ENCODE peak calls at places on chromosomes 3 and 15, in six cellular contexts. One of them, this sample, is unnamed.

GRCh38 chr15:48781481-48782081 is 29.3 kb downstream of the CEP152 start:
- DNase-seq in nephron progenitor cell: no peak
- DNase-seq in AG04450: no peak
- DNase-seq in astrocyte of the spinal cord: no peak
- DNase-seq in neural progenitor cell: no peak
- DNase-seq in H9: no peak
- DNase-seq in this sample: no peak

GRCh38 chr3:158493931-158494330 is 77.1 kb upstream of the MLF1 start:
- DNase-seq in nephron progenitor cell: no peak
- DNase-seq in AG04450: no peak
- DNase-seq in astrocyte of the spinal cord: no peak
- DNase-seq in neural progenitor cell: no peak
- DNase-seq in H9: no peak
- DNase-seq in this sample: no peak

GRCh38 chr15:92806763-92807162 is 93.4 kb upstream of the CHD2 start:
- DNase-seq in nephron progenitor cell: no peak
- DNase-seq in AG04450: no peak
- DNase-seq in astrocyte of the spinal cord: no peak
- DNase-seq in neural progenitor cell: no peak
- DNase-seq in H9: no peak
- DNase-seq in this sample: no peak

GRCh38 chr15:78302579-78302978 is 3.2 kb upstream of the SKIC8 start:
- DNase-seq in nephron progenitor cell: no peak
- DNase-seq in AG04450: peak; percentile 39
- DNase-seq in astrocyte of the spinal cord: peak; percentile 86
- DNase-seq in neural progenitor cell: no peak
- DNase-seq in H9: no peak
- DNase-seq in this sample: no peak

GRCh38 chr3:166114448-166114847 is 277.2 kb upstream of the BCHE start:
- DNase-seq in nephron progenitor cell: no peak
- DNase-seq in AG04450: no peak
- DNase-seq in astrocyte of the spinal cord: no peak
- DNase-seq in neural progenitor cell: no peak
- DNase-seq in H9: no peak
- DNase-seq in this sample: no peak

GRCh38 chr3:128322030-128323022 is 144.4 kb downstream of the DNAJB8 start:
- DNase-seq in nephron progenitor cell: no peak
- DNase-seq in AG04450: peak; percentile 13
- DNase-seq in astrocyte of the spinal cord: peak; percentile 36
- DNase-seq in neural progenitor cell: peak; percentile 69
- DNase-seq in H9: peak; percentile 83
- DNase-seq in this sample: peak; percentile 83

GRCh38 chr3:9955611-9956352 is 3.6 kb upstream of the PRRT3 start:
- DNase-seq in nephron progenitor cell: no peak
- DNase-seq in AG04450: no peak
- DNase-seq in astrocyte of the spinal cord: no peak
- DNase-seq in neural progenitor cell: no peak
- DNase-seq in H9: peak; percentile 5
- DNase-seq in this sample: no peak

GRCh38 chr15:36579792-36580431 is 486 bp downstream of the CDIN1 start:
- DNase-seq in nephron progenitor cell: no peak
- DNase-seq in AG04450: no peak
- DNase-seq in astrocyte of the spinal cord: no peak
- DNase-seq in neural progenitor cell: no peak
- DNase-seq in H9: no peak
- DNase-seq in this sample: no peak

GRCh38 chr3:44825264-44825925 is 36.3 kb upstream of the TMEM42 start:
- DNase-seq in nephron progenitor cell: no peak
- DNase-seq in AG04450: peak; percentile 13
- DNase-seq in astrocyte of the spinal cord: peak; percentile 21
- DNase-seq in neural progenitor cell: no peak
- DNase-seq in H9: no peak
- DNase-seq in this sample: no peak

GRCh38 chr3:152151216-152151874 is 117.4 kb upstream of the MBNL1 start:
- DNase-seq in nephron progenitor cell: no peak
- DNase-seq in AG04450: no peak
- DNase-seq in astrocyte of the spinal cord: no peak
- DNase-seq in neural progenitor cell: no peak
- DNase-seq in H9: no peak
- DNase-seq in this sample: no peak

GRCh38 chr15:77510066-77511044 is 89.7 kb downstream of the HMG20A start:
- DNase-seq in nephron progenitor cell: no peak
- DNase-seq in AG04450: no peak
- DNase-seq in astrocyte of the spinal cord: no peak
- DNase-seq in neural progenitor cell: no peak
- DNase-seq in H9: peak; percentile 83
- DNase-seq in this sample: no peak

GRCh38 chr15:77527831-77528231 is 104.9 kb downstream of the LINGO1 start:
- DNase-seq in nephron progenitor cell: no peak
- DNase-seq in AG04450: no peak
- DNase-seq in astrocyte of the spinal cord: peak; percentile 6
- DNase-seq in neural progenitor cell: no peak
- DNase-seq in H9: no peak
- DNase-seq in this sample: no peak

GRCh38 chr15:63191895-63192603 is 2.6 kb downstream of the RAB8B start:
- DNase-seq in nephron progenitor cell: no peak
- DNase-seq in AG04450: no peak
- DNase-seq in astrocyte of the spinal cord: no peak
- DNase-seq in neural progenitor cell: no peak
- DNase-seq in H9: no peak
- DNase-seq in this sample: no peak

GRCh38 chr15:71186267-71186666 is 71.0 kb downstream of the THSD4 start:
- DNase-seq in nephron progenitor cell: no peak
- DNase-seq in AG04450: no peak
- DNase-seq in astrocyte of the spinal cord: no peak
- DNase-seq in neural progenitor cell: no peak
- DNase-seq in H9: no peak
- DNase-seq in this sample: peak; percentile 56

GRCh38 chr3:36928220-36928619 is 16.6 kb downstream of the TRANK1 start:
- DNase-seq in nephron progenitor cell: no peak
- DNase-seq in AG04450: no peak
- DNase-seq in astrocyte of the spinal cord: no peak
- DNase-seq in neural progenitor cell: no peak
- DNase-seq in H9: no peak
- DNase-seq in this sample: no peak

GRCh38 chr3:108806316-108806715 is 16.3 kb upstream of the TRAT1 start:
- DNase-seq in nephron progenitor cell: no peak
- DNase-seq in AG04450: no peak
- DNase-seq in astrocyte of the spinal cord: no peak
- DNase-seq in neural progenitor cell: no peak
- DNase-seq in H9: no peak
- DNase-seq in this sample: no peak

GRCh38 chr3:98114264-98114663 is 16.3 kb upstream of the OR5H1 start:
- DNase-seq in nephron progenitor cell: no peak
- DNase-seq in AG04450: no peak
- DNase-seq in astrocyte of the spinal cord: no peak
- DNase-seq in neural progenitor cell: no peak
- DNase-seq in H9: no peak
- DNase-seq in this sample: no peak

GRCh38 chr3:168517514-168518071 is 421.9 kb upstream of the GOLIM4 start:
- DNase-seq in nephron progenitor cell: no peak
- DNase-seq in AG04450: no peak
- DNase-seq in astrocyte of the spinal cord: peak; percentile 13
- DNase-seq in neural progenitor cell: no peak
- DNase-seq in H9: peak; percentile 34
- DNase-seq in this sample: no peak

GRCh38 chr3:100102757-100103156 is 11.5 kb downstream of the FILIP1L start:
- DNase-seq in nephron progenitor cell: no peak
- DNase-seq in AG04450: no peak
- DNase-seq in astrocyte of the spinal cord: no peak
- DNase-seq in neural progenitor cell: no peak
- DNase-seq in H9: no peak
- DNase-seq in this sample: no peak

GRCh38 chr15:69540622-69541021 is 88.0 kb downstream of the RPLP1 start:
- DNase-seq in nephron progenitor cell: no peak
- DNase-seq in AG04450: no peak
- DNase-seq in astrocyte of the spinal cord: peak; percentile 4
- DNase-seq in neural progenitor cell: no peak
- DNase-seq in H9: no peak
- DNase-seq in this sample: no peak

GRCh38 chr3:99176169-99176964 is 274.9 kb upstream of the DCBLD2 start:
- DNase-seq in nephron progenitor cell: no peak
- DNase-seq in AG04450: no peak
- DNase-seq in astrocyte of the spinal cord: no peak
- DNase-seq in neural progenitor cell: no peak
- DNase-seq in H9: no peak
- DNase-seq in this sample: no peak

GRCh38 chr3:187986514-187986934 is 167.4 kb upstream of the LPP start:
- DNase-seq in nephron progenitor cell: no peak
- DNase-seq in AG04450: peak; percentile 55
- DNase-seq in astrocyte of the spinal cord: peak; percentile 87
- DNase-seq in neural progenitor cell: no peak
- DNase-seq in H9: no peak
- DNase-seq in this sample: no peak

DNA sequence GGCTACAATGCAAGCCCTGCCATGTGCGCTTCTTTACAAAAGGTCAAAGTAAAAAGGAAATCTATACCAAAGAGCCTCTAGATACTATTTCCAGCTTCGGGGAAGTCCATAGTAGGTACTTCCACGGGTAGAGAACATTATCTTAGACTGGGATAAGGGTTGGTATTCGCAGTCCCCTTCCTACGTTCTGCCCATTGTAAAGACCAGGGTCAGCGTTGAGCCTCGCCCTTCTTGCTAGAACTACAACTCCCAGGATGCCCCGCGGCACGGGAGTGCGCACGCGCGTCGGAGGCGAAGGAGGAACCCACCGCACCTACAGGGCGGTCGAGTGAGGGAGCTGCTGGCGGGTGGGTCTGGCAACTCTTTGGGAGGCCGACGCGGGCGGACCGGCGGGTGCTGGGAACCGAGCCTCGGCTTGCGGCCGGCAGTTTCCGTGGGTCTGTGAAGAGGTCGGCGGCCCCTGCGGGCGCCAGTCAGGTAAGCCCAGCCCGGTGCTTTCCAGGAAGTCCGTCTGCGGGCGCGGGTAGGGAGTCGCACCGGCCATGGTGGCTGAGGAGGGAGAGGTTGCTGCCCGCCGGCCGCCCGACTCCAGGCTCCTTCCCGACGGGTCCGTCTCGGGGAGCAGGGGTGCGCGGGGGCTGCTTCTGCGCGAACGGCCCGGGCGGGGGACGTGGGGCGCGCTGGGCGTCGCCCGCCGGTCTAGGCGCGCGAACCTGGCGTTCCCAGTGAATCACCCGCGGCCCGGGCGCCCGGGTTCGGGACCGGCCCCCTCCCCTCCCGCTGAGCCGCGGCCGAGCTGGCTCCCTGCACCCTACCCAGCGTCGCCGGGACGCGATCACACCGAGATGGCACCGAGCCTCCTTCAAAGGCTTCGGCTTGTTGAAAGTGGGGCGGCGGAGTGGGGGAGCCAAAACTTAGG is at the start of gene TMOD3:
- DNase-seq in nephron progenitor cell: peak; percentile 97
- DNase-seq in AG04450: peak; percentile 74
- DNase-seq in astrocyte of the spinal cord: peak; percentile 92
- DNase-seq in neural progenitor cell: peak; percentile 96
- DNase-seq in H9: peak; percentile 97
- DNase-seq in this sample: peak; percentile 97
- TF ChIP-seq CTCF in nephron progenitor cell: no peak
- TF ChIP-seq CTCF in AG04450: peak; percentile 9
- TF ChIP-seq CTCF in astrocyte of the spinal cord: no peak
- TF ChIP-seq CTCF in neural progenitor cell: no peak
- TF ChIP-seq CTCF in H9: no peak
- TF ChIP-seq CTCF in this sample: no peak

GRCh38 chr15:45573961-45574629 is 13.1 kb upstream of the BLOC1S6 start:
- DNase-seq in nephron progenitor cell: peak; percentile 84
- DNase-seq in AG04450: no peak
- DNase-seq in astrocyte of the spinal cord: no peak
- DNase-seq in neural progenitor cell: peak; percentile 81
- DNase-seq in H9: peak; percentile 91
- DNase-seq in this sample: no peak
- TF ChIP-seq CTCF in nephron progenitor cell: peak; percentile 68
- TF ChIP-seq CTCF in AG04450: peak; percentile 32
- TF ChIP-seq CTCF in astrocyte of the spinal cord: peak; percentile 32
- TF ChIP-seq CTCF in neural progenitor cell: peak; percentile 67
- TF ChIP-seq CTCF in H9: peak; percentile 82
- TF ChIP-seq CTCF in this sample: peak; percentile 67

DNA sequence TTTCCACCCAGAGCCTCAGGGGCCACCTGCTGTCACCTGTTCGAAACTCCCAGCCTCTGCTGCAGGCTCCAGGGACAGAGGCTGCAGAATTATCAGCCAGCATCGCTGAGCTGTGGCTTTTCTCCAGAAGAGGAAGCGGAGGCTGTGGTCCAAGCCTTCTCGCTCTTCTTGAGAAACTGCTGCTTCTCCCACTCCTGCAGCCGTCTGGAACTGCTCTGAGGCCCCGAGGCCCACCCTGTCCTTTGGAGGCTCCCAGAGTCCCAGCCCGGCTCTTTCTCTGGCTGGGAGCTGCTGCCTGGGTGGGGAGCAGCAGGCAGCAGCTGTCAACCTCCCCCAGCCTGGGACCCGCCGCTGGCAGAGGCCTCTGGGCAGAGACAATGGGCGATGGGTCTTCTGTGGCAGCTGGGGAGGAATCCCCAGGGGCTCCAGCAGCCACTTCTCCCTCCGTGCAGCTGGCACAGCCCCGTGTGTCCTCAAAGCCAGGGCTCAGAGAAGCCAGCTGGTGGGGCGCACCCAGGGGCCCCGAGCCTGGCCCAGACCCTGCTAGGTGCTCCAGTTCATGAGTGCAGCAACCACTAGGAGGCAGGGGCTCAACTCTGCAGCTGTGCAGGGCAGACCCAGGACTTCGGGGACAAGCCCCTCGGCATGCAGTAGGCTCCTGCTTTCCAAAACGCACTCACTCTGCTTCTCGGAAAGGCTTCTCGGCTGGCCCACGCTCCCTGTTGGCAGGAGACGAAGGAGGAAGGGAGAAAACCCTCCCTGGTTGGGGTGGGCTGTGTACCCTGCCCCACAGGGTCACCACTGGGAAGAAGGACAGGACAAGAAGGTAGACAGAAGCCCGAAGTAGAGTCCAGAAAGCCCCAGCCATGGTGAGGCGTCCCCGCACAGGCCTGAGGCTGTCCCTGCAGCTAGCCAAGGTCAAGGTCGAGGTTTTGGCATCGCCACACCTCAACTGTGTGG is 49.9 kb upstream of the FURIN start:
- DNase-seq in nephron progenitor cell: no peak
- DNase-seq in AG04450: no peak
- DNase-seq in astrocyte of the spinal cord: no peak
- DNase-seq in neural progenitor cell: peak; percentile 57
- DNase-seq in H9: peak; percentile 68
- DNase-seq in this sample: no peak
- TF ChIP-seq CTCF in nephron progenitor cell: no peak
- TF ChIP-seq CTCF in AG04450: peak; percentile 30
- TF ChIP-seq CTCF in astrocyte of the spinal cord: peak; percentile 20
- TF ChIP-seq CTCF in neural progenitor cell: peak; percentile 48
- TF ChIP-seq CTCF in H9: peak; percentile 59
- TF ChIP-seq CTCF in this sample: peak; percentile 11

GRCh38 chr3:178916223-178916622 is 155.4 kb downstream of the ZMAT3 start:
- DNase-seq in nephron progenitor cell: no peak
- DNase-seq in AG04450: no peak
- DNase-seq in astrocyte of the spinal cord: no peak
- DNase-seq in neural progenitor cell: no peak
- DNase-seq in H9: no peak
- DNase-seq in this sample: no peak

DNA sequence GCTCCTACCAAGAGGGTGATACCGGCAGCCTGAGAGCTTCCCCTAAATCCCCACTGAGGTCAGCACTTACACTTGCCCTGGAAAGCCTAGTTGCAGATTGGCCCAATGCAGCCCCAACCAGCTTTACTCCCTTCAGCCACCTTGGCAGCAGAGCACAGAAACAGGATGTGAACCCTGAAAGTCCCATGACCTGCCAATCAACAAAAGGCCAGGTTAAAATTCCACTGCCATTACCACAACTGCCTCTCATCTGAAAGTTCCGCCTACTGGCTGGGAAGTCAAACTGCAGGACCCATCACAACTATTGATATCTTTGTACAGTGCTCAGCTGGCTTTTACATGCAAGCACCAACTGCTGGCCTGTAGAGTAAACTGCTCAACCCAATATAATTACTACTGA is 156.2 kb downstream of the ZMAT3 start:
- DNase-seq in nephron progenitor cell: no peak
- DNase-seq in AG04450: no peak
- DNase-seq in astrocyte of the spinal cord: no peak
- DNase-seq in neural progenitor cell: no peak
- DNase-seq in H9: no peak
- DNase-seq in this sample: no peak
- TF ChIP-seq CTCF in nephron progenitor cell: no peak
- TF ChIP-seq CTCF in AG04450: no peak
- TF ChIP-seq CTCF in astrocyte of the spinal cord: no peak
- TF ChIP-seq CTCF in neural progenitor cell: no peak
- TF ChIP-seq CTCF in H9: no peak
- TF ChIP-seq CTCF in this sample: no peak

This sample was measured in osteocyte.